ENCODE peak calls at places on chromosomes 5 and 9, in ten cellular contexts. F is NCI-H1105 treated with DMSO at 0.1 percent for 48 hours, J is amniotic epithelial cell, C is iris pigment epithelial cell, X is HCT116, M is Right ventricle myocardium superior, K is hypothalamus, L is NCI-H1092 treated with DMSO at 0.1 percent for 48 hours, R is C1 segment of cervical spinal cord, Z is OCI-M1. I is an unnamed sample.

GRCh38 chr5:54254482-54255198 is 55.7 kb downstream of the ARL15 start:
- DNase-seq in F (no peak), J (peak), C (peak), X (no peak), M (no peak), K (no peak), L (no peak), R (no peak), Z (no peak), I (no peak)

GRCh38 chr9:94941211-94941875 is 214.8 kb downstream of the AOPEP start:
- DNase-seq in F (no peak), J (no peak), C (no peak), X (no peak), M (no peak), K (no peak), L (no peak), R (no peak), Z (no peak), I (no peak)

GRCh38 chr5:64330728-64331231 is 165.1 kb downstream of the RNF180 start:
- DNase-seq in F (no peak), J (no peak), C (no peak), X (no peak), M (peak), K (no peak), L (no peak), R (no peak), Z (no peak), I (no peak)

GRCh38 chr9:124558777-124559470 is 51.7 kb upstream of the NR5A1 start:
- DNase-seq in F (no peak), J (no peak), C (no peak), X (no peak), M (no peak), K (no peak), L (no peak), R (no peak), Z (peak), I (no peak)

GRCh38 chr5:14900661-14901461 is 29.3 kb upstream of the ANKH start:
- DNase-seq in F (no peak), J (peak), C (peak), X (no peak), M (peak), K (no peak), L (no peak), R (no peak), Z (no peak), I (no peak)

GRCh38 chr9:82490019-82490499 is 501.5 kb downstream of the SPATA31D1 start:
- DNase-seq in F (no peak), J (peak), C (peak), X (no peak), M (no peak), K (no peak), L (no peak), R (no peak), Z (no peak), I (no peak)

GRCh38 chr9:90423661-90424193 is 218.9 kb downstream of the DIRAS2 start:
- DNase-seq in F (no peak), J (peak), C (no peak), X (no peak), M (no peak), K (no peak), L (no peak), R (no peak), Z (no peak), I (no peak)

GRCh38 chr5:527646-528591 is 3.7 kb upstream of the SLC9A3 start:
- DNase-seq in F (no peak), J (no peak), C (no peak), X (no peak), M (peak), K (no peak), L (no peak), R (no peak), Z (no peak), I (no peak)

GRCh38 chr5:135213466-135214239 is 179.6 kb upstream of the PITX1 start:
- DNase-seq in F (no peak), J (no peak), C (no peak), X (no peak), M (no peak), K (no peak), L (no peak), R (no peak), Z (no peak), I (no peak)

GRCh38 chr5:87432460-87432859 is 19.7 kb upstream of the CCNH start:
- DNase-seq in F (no peak), J (no peak), C (no peak), X (no peak), M (no peak), K (no peak), L (no peak), R (no peak), Z (no peak), I (no peak)